ENCODE peak calls at places on chromosomes 16 and 17, in ten cellular contexts. B is ovary, K is GM23338, V is IMR-90, D is GM13976, T is prostate gland, O is AG09319, P is colonic mucosa, Y is neural crest cell, I is MCF 10A. S is an unnamed sample.

GRCh38 chr16:49489686-49490320 is 116.2 kb downstream of the C16orf78 start:
- DNase-seq in K (no peak), T (no peak), I (no peak), O (no peak), B (no peak), D (no peak), Y (no peak), V (no peak), P (no peak), S (peak)

GRCh38 chr16:3475604-3476375 is 19.5 kb downstream of the C16orf90 start:
- DNase-seq in D (no peak), K (no peak), I (no peak), Y (no peak), B (no peak), O (no peak), T (no peak), P (peak), V (no peak), S (no peak)

GRCh38 chr17:3636154-3636907 is at the start of the genes CTNS and SHPK:
- DNase-seq in V (peak), T (peak), P (peak), K (peak), B (peak), D (peak), I (peak), O (peak), Y (peak), S (peak)

GRCh38 chr17:80832266-80832676 is 159.4 kb upstream of the CHMP6 start:
- DNase-seq in D (no peak), I (no peak), T (no peak), V (peak), Y (no peak), P (peak), B (peak), O (peak), K (peak), S (no peak)

GRCh38 chr16:3992297-3993051 is 112.0 kb upstream of the CREBBP start:
- DNase-seq in V (no peak), K (peak), T (no peak), I (no peak), O (no peak), B (no peak), P (no peak), Y (no peak), D (no peak), S (no peak)

GRCh38 chr16:72244853-72245252 is 72.9 kb upstream of the PMFBP1 start:
- DNase-seq in T (no peak), O (no peak), D (no peak), B (no peak), Y (no peak), I (no peak), K (peak), P (no peak), V (no peak), S (no peak)

GRCh38 chr17:79790805-79791353 is 6.0 kb downstream of the CBX8 start:
- DNase-seq in P (no peak), V (no peak), Y (no peak), I (no peak), D (no peak), B (peak), O (no peak), T (no peak), K (peak), S (peak)

GRCh38 chr16:13811834-13812233 is 108.1 kb upstream of the ERCC4 start:
- DNase-seq in K (no peak), V (no peak), O (no peak), D (no peak), B (no peak), I (peak), Y (no peak), T (no peak), P (no peak), S (no peak)

GRCh38 chr16:88310796-88311605 is 71.8 kb upstream of the ZNF469 start:
- DNase-seq in T (no peak), P (no peak), I (no peak), Y (no peak), D (no peak), B (no peak), V (no peak), K (no peak), O (no peak), S (no peak)

GRCh38 chr16:21647562-21648164 is 4.7 kb downstream of the IGSF6 start:
- DNase-seq in K (no peak), Y (no peak), D (no peak), B (no peak), P (no peak), V (no peak), T (no peak), O (no peak), I (no peak), S (no peak)

GRCh38 chr17:38693700-38694329 is 11.3 kb upstream of the MLLT6 start:
- DNase-seq in O (peak), V (peak), T (peak), K (no peak), Y (no peak), D (no peak), B (peak), I (peak), P (peak), S (no peak)

GRCh38 chr16:2037631-2038358 is 9.8 kb downstream of the NTHL1 start:
- DNase-seq in Y (no peak), P (no peak), B (peak), V (no peak), O (no peak), K (no peak), D (no peak), I (no peak), T (no peak), S (no peak)

GRCh38 chr17:28842282-28843012 is at the start of gene FAM222B:
- DNase-seq in K (peak), D (peak), T (peak), Y (peak), P (peak), O (peak), I (peak), B (peak), V (peak), S (peak)

GRCh38 chr16:19235478-19235877 is 50.1 kb upstream of the CLEC19A start:
- DNase-seq in I (no peak), B (no peak), O (no peak), V (no peak), P (no peak), K (no peak), T (no peak), Y (no peak), D (no peak), S (no peak)

GRCh38 chr17:77540975-77541374 is 400.2 kb downstream of the SEC14L1 start:
- DNase-seq in O (no peak), Y (no peak), T (no peak), B (no peak), V (no peak), P (no peak), I (no peak), D (no peak), K (peak), S (no peak)

GRCh38 chr16:3143598-3144330 is 8.9 kb downstream of the ZNF213 start:
- DNase-seq in Y (no peak), O (no peak), V (no peak), K (no peak), P (peak), B (no peak), I (no peak), D (no peak), T (no peak), S (peak)

GRCh38 chr16:87608400-87608985 is 6.2 kb downstream of the JPH3 start:
- DNase-seq in B (peak), P (peak), V (peak), K (peak), T (peak), O (no peak), Y (peak), D (peak), I (peak), S (no peak)

GRCh38 chr16:70160821-70161220 is 12.8 kb upstream of the CLEC18C start:
- DNase-seq in I (no peak), B (no peak), D (peak), P (no peak), Y (no peak), O (no peak), V (no peak), T (peak), K (no peak), S (no peak)

GRCh38 chr16:2520784-2521577 is 810 bp downstream of the AMDHD2 start:
- DNase-seq in Y (no peak), P (no peak), B (no peak), D (peak), I (peak), O (no peak), T (no peak), K (peak), V (no peak), S (peak)

DNA sequence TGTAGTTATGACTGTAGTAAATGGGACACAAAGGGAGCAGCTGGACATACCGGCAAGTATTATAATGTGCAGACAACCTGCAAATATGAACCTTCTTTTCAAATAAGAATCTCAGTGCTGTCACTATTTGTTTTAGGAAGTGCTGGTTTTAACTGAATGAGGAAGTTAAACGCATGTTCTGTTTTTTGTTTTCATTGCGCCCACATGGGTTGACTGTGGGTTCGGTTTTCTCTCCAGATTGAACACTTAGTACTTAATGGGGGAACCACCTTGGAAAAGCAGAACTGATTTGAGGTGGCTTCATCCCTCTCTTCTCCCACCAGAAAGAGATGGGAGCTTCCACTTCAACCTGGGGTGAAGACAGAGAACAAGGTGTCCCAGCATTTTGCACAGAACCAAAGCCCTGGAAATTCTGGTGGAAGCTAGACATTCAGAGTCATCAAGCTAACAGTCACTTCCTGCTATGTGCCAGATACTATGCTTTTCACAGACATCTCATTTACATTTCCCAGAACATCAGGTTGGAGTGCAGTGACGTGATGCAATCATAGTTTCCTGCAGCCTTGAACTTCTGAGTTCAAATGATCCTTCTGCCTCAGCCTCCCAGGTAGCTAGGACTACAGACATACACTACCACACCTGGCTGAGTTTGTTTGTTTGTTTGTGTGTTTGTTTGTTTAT is 149.8 kb downstream of the CDH13 start:
- DNase-seq in K (no peak), V (no peak), O (no peak), I (no peak), T (no peak), B (no peak), P (no peak), Y (no peak), D (no peak), S (no peak)
- TF ChIP-seq CTCF in K (no peak), V (no peak), O (no peak), I (no peak), T (no peak), B (no peak), P (no peak), Y (no peak), D (no peak), S (no peak)

DNA sequence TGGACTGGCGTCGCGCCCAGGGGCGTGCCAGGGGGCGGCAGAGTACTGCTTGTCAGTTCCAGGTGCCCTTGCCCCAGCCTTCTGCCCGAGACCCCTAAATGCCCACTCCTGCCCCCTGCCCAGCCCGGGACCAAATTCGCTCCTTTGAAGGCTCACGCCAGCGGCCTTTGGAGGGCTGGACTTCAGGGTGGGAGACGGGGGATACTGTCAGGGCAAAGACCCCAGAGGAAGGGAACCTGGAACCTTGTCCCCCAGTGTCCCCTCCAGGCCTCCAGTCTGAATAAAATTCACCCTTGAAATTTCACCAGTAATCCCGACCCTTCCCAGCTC is 737 bp downstream of the OTOP3 start:
- DNase-seq in P (no peak), Y (no peak), I (no peak), O (no peak), T (no peak), B (no peak), V (no peak), D (no peak), K (no peak), S (no peak)
- TF ChIP-seq CTCF in P (no peak), Y (no peak), I (no peak), O (no peak), T (no peak), B (no peak), V (no peak), D (no peak), K (no peak), S (no peak)

DNA sequence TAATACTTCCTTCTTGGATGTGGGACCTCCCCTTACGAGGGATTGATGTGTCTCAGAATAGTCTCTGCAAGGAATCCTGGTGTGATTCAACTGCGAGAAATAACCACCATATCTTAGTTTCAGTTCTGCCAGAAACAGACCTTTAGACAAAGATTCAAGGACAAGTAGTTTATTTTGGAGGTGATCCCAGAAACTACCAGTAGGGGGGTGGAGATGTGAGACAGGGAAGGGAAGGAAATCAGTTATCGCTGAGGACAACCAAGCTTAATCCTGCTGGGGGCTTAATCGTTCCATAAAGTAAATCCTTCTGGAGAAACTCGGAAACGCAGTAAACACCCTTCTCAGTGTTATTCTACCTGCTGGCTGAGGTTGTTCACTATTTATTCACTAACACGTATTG is 5.0 kb upstream of the SDR42E1 start:
- DNase-seq in K (peak), I (peak), P (peak), D (no peak), T (peak), V (peak), Y (no peak), B (no peak), O (peak), S (no peak)
- TF ChIP-seq CTCF in K (peak), I (peak), P (peak), D (no peak), T (no peak), V (peak), Y (peak), B (no peak), O (peak), S (peak)

GRCh38 chr17:46837521-46837920 is 13.9 kb upstream of the WNT9B start:
- DNase-seq in B (no peak), O (no peak), T (no peak), Y (no peak), P (no peak), I (no peak), D (no peak), K (no peak), V (no peak), S (no peak)

GRCh38 chr17:46847204-46848191 is 3.9 kb upstream of the WNT9B start:
- DNase-seq in I (no peak), K (no peak), V (no peak), P (peak), T (no peak), D (no peak), O (no peak), Y (no peak), B (no peak), S (no peak)

GRCh38 chr17:46839211-46839610 is 12.2 kb upstream of the WNT9B start:
- DNase-seq in T (no peak), D (no peak), K (no peak), Y (no peak), B (no peak), O (no peak), I (no peak), P (no peak), V (no peak), S (no peak)

GRCh38 chr17:46841561-46842379 is 9.6 kb upstream of the WNT9B start:
- DNase-seq in D (peak), B (no peak), I (no peak), P (no peak), V (no peak), O (no peak), T (no peak), Y (peak), K (peak), S (peak)

GRCh38 chr17:46842835-46843234 is 8.5 kb upstream of the WNT9B start:
- DNase-seq in P (no peak), B (no peak), Y (no peak), O (no peak), D (no peak), T (no peak), V (no peak), I (no peak), K (peak), S (no peak)
- TF ChIP-seq CTCF in P (no peak), B (no peak), Y (peak), O (peak), D (peak), T (no peak), V (peak), I (peak), K (peak), S (peak)

GRCh38 chr17:42980766-42981397 is 517 bp downstream of the RUNDC1 start:
- DNase-seq in I (peak), V (peak), P (peak), O (no peak), K (peak), B (peak), T (peak), D (peak), Y (peak), S (peak)
- TF ChIP-seq CTCF in I (peak), V (no peak), P (no peak), O (no peak), K (peak), B (no peak), T (no peak), D (peak), Y (no peak), S (no peak)

DNA sequence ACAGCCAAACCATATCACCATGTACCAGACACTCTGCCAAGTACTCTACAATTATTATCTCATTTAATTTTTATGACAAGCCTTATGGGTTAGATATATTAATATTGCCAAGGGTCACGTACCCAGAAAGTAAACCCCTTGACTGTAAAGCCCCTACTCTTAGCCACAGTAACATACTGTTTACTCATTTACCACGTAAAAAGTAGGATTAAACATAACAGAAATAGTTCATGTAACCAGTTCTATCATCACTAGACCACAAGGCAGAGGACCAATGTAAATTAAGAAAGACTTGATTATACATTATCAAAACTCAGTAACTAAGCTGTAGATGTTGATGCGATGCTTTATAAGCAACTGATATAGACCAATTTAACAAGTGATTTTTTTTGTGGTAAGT is 101.5 kb upstream of the CNTNAP4 start:
- DNase-seq in K (no peak), I (no peak), T (no peak), P (no peak), D (no peak), V (no peak), Y (no peak), B (no peak), O (no peak), S (no peak)
- TF ChIP-seq CTCF in K (no peak), I (no peak), T (no peak), P (no peak), D (no peak), V (no peak), Y (no peak), B (no peak), O (no peak), S (no peak)

S was measured in glutamatergic neuron.